ENCODE peak calls at places on chromosomes 4 and X, in four cellular contexts. P is AG20443; W is activated CD8-positive, alpha-beta memory T cell treated with anti-CD3 and anti-CD28 coated beads for 4 hours; Q is MG63. T is an unnamed sample.
A peak's percentile ranks its signal among the peaks of the same experiment; 100 is the strongest.

GRCh38 chr4:98209111-98209510 is 52.1 kb upstream of the RAP1GDS1 start:
- DNase-seq in P (no peak), Q (no peak), W (no peak), T (no peak)

GRCh38 chr4:99809326-99809725 is 7.3 kb upstream of the DAPP1 start:
- DNase-seq in P (no peak), Q (no peak), W (no peak), T (no peak)

GRCh38 chrX:133045986-133046385 is 50.9 kb downstream of the USP26 start:
- DNase-seq in P (peak; percentile 9), Q (no peak), W (no peak), T (no peak)

GRCh38 chrX:104370089-104370488 is 115.4 kb upstream of the ESX1 start:
- DNase-seq in Q (peak; percentile 20), W (no peak), P (no peak), T (no peak)

GRCh38 chrX:138485767-138486166 is 225.8 kb downstream of the FGF13 start:
- DNase-seq in Q (no peak), P (no peak), W (no peak), T (no peak)

GRCh38 chrX:152817082-152817744 is 13.3 kb downstream of the CETN2 start:
- DNase-seq in Q (peak; percentile 36), W (no peak), P (peak; percentile 52), T (no peak)

GRCh38 chrX:154495472-154495922 is 5.1 kb upstream of the SLC10A3 start:
- DNase-seq in P (no peak), Q (no peak), W (no peak), T (no peak)

GRCh38 chr4:127788517-127788916 is 6.4 kb downstream of the HSPA4L start:
- DNase-seq in P (no peak), Q (no peak), W (no peak), T (no peak)

GRCh38 chrX:17038681-17039161 is 92.3 kb downstream of the REPS2 start:
- DNase-seq in Q (no peak), P (peak; percentile 41), W (no peak), T (no peak)

GRCh38 chr4:183241322-183241640 is 78.8 kb downstream of the CLDN22 start:
- DNase-seq in W (no peak), Q (no peak), P (peak; percentile 53), T (no peak)

GRCh38 chrX:132631579-132632232 is 142.9 kb upstream of the MBNL3 start:
- DNase-seq in W (no peak), Q (no peak), P (peak; percentile 30), T (no peak)

GRCh38 chrX:115563633-115564182 is 2.7 kb downstream of the PLS3 start:
- DNase-seq in P (peak; percentile 3), Q (no peak), W (no peak), T (no peak)

GRCh38 chrX:151975228-151975593 is 735 bp upstream of the GABRE start:
- DNase-seq in P (no peak), Q (no peak), W (no peak), T (no peak)

GRCh38 chr4:99275050-99275449 is 15.7 kb downstream of the ADH1A start:
- DNase-seq in W (no peak), P (no peak), Q (no peak), T (no peak)

GRCh38 chrX:138492371-138492770 is 219.1 kb downstream of the FGF13 start:
- DNase-seq in Q (no peak), P (no peak), W (no peak), T (no peak)

GRCh38 chrX:15254852-15255251 is 15.0 kb downstream of the ASB9 start:
- DNase-seq in Q (no peak), W (no peak), P (no peak), T (no peak)

GRCh38 chr4:45453258-45453841 is 670.5 kb downstream of the GABRG1 start:
- DNase-seq in W (no peak), Q (no peak), P (peak; percentile 7), T (peak; percentile 5)

GRCh38 chr4:8199594-8200301 is 658 bp downstream of the SH3TC1 start:
- DNase-seq in P (no peak), Q (no peak), W (no peak), T (no peak)

T was measured in NCI-H2081 treated with DMSO at 0.1 percent for 48 hours.